ENCODE peak calls at places on chromosomes 4 and X, in six cellular contexts. W is HCT116, A is NT2/D1, Q is HepG2, O is K562, N is GM12878. P is an unnamed sample. For H3K9me3, the result is how much of the 10 kb centered on the place peaks cover.

GRCh38 chrX:10416424-10416823 is 204.0 kb downstream of the MID1 start:
- DNase-seq in W (no peak), A (no peak), Q (no peak), O (no peak), N (no peak), P (no peak)

GRCh38 chr4:40612831-40613230 is 16.8 kb downstream of the RBM47 start:
- DNase-seq in W (no peak), A (no peak), Q (no peak), O (no peak), N (no peak), P (no peak)

GRCh38 chr4:112664611-112665010 is 27.7 kb downstream of the LARP7 start:
- DNase-seq in W (no peak), A (no peak), Q (no peak), O (no peak), N (no peak), P (no peak)

GRCh38 chrX:82384401-82384800 is 1123.7 kb upstream of the POU3F4 start:
- DNase-seq in W (no peak), A (no peak), Q (no peak), O (no peak), N (no peak), P (no peak)

GRCh38 chrX:120727503-120727902 is 97.6 kb upstream of the C1GALT1C1 start:
- DNase-seq in W (no peak), A (no peak), Q (no peak), O (no peak), N (no peak), P (no peak)

GRCh38 chrX:13891367-13892146 is 74.7 kb upstream of the GPM6B start:
- DNase-seq in W (no peak), A (no peak), Q (no peak), O (no peak), N (no peak), P (no peak)

GRCh38 chrX:154486052-154486395 is 391 bp downstream of the UBL4A start:
- DNase-seq in W (no peak), A (no peak), Q (no peak), O (no peak), N (no peak), P (peak)

GRCh38 chrX:123779908-123780396 is 47.1 kb upstream of the THOC2 start:
- DNase-seq in W (no peak), A (no peak), Q (peak), O (peak), N (no peak), P (no peak)

GRCh38 chr4:113223001-113223400 is 173.5 kb downstream of the ANK2 start:
- DNase-seq in W (no peak), A (no peak), Q (no peak), O (no peak), N (no peak), P (no peak)

GRCh38 chr4:106287353-106287969 is 28.5 kb downstream of the TBCK start:
- DNase-seq in W (no peak), A (no peak), Q (peak), O (no peak), N (no peak), P (no peak)

GRCh38 chrX:153801646-153802045 is 7.2 kb downstream of the SSR4 start:
- DNase-seq in W (no peak), A (no peak), Q (no peak), O (no peak), N (no peak), P (no peak)

GRCh38 chr4:133921280-133922195 is 280.1 kb downstream of the PABPC4L start:
- DNase-seq in W (no peak), A (no peak), Q (no peak), O (no peak), N (no peak), P (no peak)

GRCh38 chr4:118883861-118884260 is 4.8 kb upstream of the SYNPO2 start:
- DNase-seq in W (no peak), A (no peak), Q (no peak), O (no peak), N (no peak), P (no peak)

GRCh38 chr4:140150636-140150885 is 3.4 kb downstream of the MAML3 start:
- DNase-seq in W (no peak), A (no peak), Q (no peak), O (no peak), N (no peak), P (no peak)

GRCh38 chrX:97159916-97160800 is 276.4 kb downstream of the RPA4 start:
- DNase-seq in W (no peak), A (no peak), Q (peak), O (no peak), N (no peak), P (no peak)

GRCh38 chrX:86946569-86946968 is 571.0 kb upstream of the KLHL4 start:
- DNase-seq in W (no peak), A (peak), Q (peak), O (peak), N (peak), P (no peak)

GRCh38 chr4:54384563-54384962 is 155.5 kb downstream of the PDGFRA start:
- DNase-seq in W (peak), A (no peak), Q (peak), O (no peak), N (no peak), P (no peak)

GRCh38 chr4:37872310-37872988 is 18.4 kb upstream of the TBC1D1 start:
- DNase-seq in W (no peak), A (no peak), Q (no peak), O (no peak), N (no peak), P (no peak)

GRCh38 chr4:43987331-43987944 is 461.2 kb downstream of the KCTD8 start:
- DNase-seq in W (no peak), A (no peak), Q (no peak), O (no peak), N (no peak), P (no peak)
- TF ChIP-seq ZNF274 in W (no peak), A (no peak), Q (no peak), O (no peak), N (no peak), P (no peak)

GRCh38 chrX:43504394-43504793 is 151.7 kb upstream of the MAOA start:
- DNase-seq in W (no peak), A (no peak), Q (no peak), O (no peak), N (no peak), P (no peak)
- H3K9me3 ChIP-seq in W (under half), A (under half), Q (under half), O (under half), N (under half), P (under half)

DNA sequence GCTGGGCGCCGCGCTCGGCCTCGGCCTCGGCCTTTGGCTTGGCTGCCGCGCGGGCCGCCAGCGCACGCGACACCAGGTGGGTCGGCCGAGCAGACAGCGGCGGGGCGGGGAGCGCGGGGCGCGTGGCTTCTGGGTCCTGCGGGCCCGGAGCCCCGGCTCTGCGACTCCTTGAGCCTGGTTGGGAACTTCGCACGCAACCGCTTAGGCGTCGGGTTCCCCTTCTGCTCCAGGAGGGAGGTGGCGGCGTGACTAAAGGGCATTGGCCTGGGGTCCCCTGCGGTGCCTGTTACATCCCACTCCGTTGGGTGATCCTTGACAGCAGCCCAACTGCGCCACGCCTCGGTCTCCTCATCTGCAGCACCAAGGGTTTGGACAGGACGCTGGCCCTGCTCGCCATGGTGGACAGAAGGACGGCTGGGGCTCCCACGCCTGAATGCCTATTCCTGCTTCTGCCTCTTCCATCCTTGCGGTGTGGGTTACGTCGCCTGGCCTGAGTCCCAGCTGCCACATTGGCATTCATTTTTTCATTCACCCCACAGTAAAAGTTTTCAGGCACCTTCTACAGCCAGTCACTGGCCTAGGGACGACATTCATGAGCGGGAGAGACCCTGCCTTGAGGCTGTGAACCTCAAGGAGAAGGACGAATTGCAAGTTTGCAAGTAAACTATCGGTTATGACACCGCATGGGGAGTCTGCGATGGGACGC is 631 bp downstream of the EVC start:
- DNase-seq in W (no peak), A (no peak), Q (peak), O (no peak), N (no peak), P (no peak)
- TF ChIP-seq ZNF274 in W (no peak), A (no peak), Q (no peak), O (no peak), N (no peak), P (no peak)

DNA sequence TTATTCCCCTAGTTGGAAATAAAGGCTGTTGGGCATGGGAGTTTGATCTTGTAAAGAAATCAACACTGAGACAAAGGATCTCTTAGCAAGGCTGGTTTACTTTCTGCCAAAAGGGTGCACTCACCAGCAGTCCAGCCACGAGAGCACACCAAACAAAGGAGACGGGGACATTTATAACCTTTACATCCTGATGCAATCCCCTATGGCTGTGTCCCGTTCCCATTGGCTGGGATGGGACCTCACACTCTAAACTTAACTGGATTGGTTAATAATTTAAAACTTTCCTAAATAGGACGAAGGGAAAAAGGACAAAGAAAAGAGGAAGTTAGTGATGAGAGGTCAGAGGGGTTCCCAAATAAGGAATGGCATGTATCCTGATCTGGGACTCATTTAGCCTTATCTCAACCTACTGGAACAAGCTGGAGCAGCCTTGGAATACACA is 17.9 kb downstream of the METAP1 start:
- DNase-seq in W (no peak), A (no peak), Q (peak), O (no peak), N (no peak), P (no peak)
- H3K9me3 ChIP-seq in W (under half), A (under half), Q (under half), O (under half), N (under half), P (under half)

P was measured in H1.